ENCODE peak calls at places on chromosomes 7 and 10, in five cellular contexts. J is bronchial epithelial cell, T is globus pallidus, Z is dermis blood vessel endothelial cell, P is NCI-H774. L is an unnamed sample.

GRCh38 chr10:124648738-124649137 is 95.4 kb downstream of the FAM53B start:
- DNase-seq in J (peak), Z (peak), P (peak), T (peak), L (peak)

GRCh38 chr7:73822319-73823173 is 8.2 kb upstream of the CLDN4 start:
- DNase-seq in T (no peak), Z (peak), J (peak), P (no peak), L (no peak)

GRCh38 chr10:11160982-11161554 is 143.4 kb downstream of the CELF2 start:
- DNase-seq in J (no peak), P (no peak), Z (no peak), T (no peak), L (no peak)

GRCh38 chr7:46145412-46145811 is 224.3 kb upstream of the IGFBP3 start:
- DNase-seq in Z (no peak), J (peak), T (no peak), P (no peak), L (peak)

GRCh38 chr7:133978502-133979295 is 148.4 kb upstream of the LRGUK start:
- DNase-seq in T (no peak), Z (peak), P (no peak), J (no peak), L (no peak)

GRCh38 chr10:93775330-93775729 is 17.6 kb downstream of the LGI1 start:
- DNase-seq in J (peak), P (no peak), Z (no peak), T (no peak), L (no peak)

GRCh38 chr7:70952311-70952710 is 179.6 kb upstream of the GALNT17 start:
- DNase-seq in Z (no peak), J (no peak), P (no peak), T (no peak), L (no peak)

GRCh38 chr7:100607111-100607510 is 4.9 kb downstream of the PCOLCE start:
- DNase-seq in Z (no peak), J (peak), T (no peak), P (no peak), L (no peak)

GRCh38 chr7:33156441-33156840 is 27.1 kb downstream of the BBS9 start:
- DNase-seq in T (no peak), P (no peak), Z (no peak), J (no peak), L (no peak)

GRCh38 chr10:104043185-104043830 is 42.4 kb downstream of the COL17A1 start:
- DNase-seq in Z (no peak), J (no peak), T (no peak), P (no peak), L (no peak)

GRCh38 chr7:92797284-92797683 is 39.1 kb downstream of the CDK6 start:
- DNase-seq in P (no peak), J (no peak), Z (no peak), T (no peak), L (no peak)

GRCh38 chr7:135976312-135977019 is 693 bp downstream of the MTPN start:
- DNase-seq in Z (peak), J (peak), P (no peak), T (no peak), L (no peak)

GRCh38 chr10:43404675-43405221 is 4.2 kb downstream of the HNRNPF start:
- DNase-seq in P (no peak), Z (no peak), T (no peak), J (no peak), L (no peak)

GRCh38 chr7:92448185-92448747 is 984 bp downstream of the GATAD1 start:
- DNase-seq in J (peak), P (peak), T (peak), Z (peak), L (peak)

GRCh38 chr10:3814832-3815209 is 29.8 kb upstream of the KLF6 start:
- DNase-seq in T (no peak), P (no peak), Z (no peak), J (no peak), L (no peak)

GRCh38 chr10:114526497-114527238 is 122.4 kb upstream of the AFAP1L2 start:
- DNase-seq in J (peak), T (no peak), P (peak), Z (peak), L (peak)

GRCh38 chr7:151276651-151277590 is 28.4 kb upstream of the SMARCD3 start:
- DNase-seq in P (peak), Z (peak), T (peak), J (peak), L (peak)

GRCh38 chr7:101940830-101941229 is 123.4 kb downstream of the CUX1 start:
- DNase-seq in P (no peak), Z (no peak), J (no peak), T (no peak), L (no peak)

GRCh38 chr7:140541513-140542192 is 62.3 kb upstream of the MKRN1 start:
- DNase-seq in T (no peak), P (no peak), Z (peak), J (peak), L (peak)

GRCh38 chr7:67105382-67105781 is 108.7 kb downstream of the TYW1 start:
- DNase-seq in T (no peak), Z (no peak), J (no peak), P (no peak), L (no peak)

GRCh38 chr7:138602456-138602855 is 98.7 kb downstream of the SVOPL start:
- DNase-seq in P (no peak), T (no peak), Z (no peak), J (no peak), L (no peak)

GRCh38 chr7:90625051-90625450 is 28.9 kb downstream of the CDK14 start:
- DNase-seq in Z (peak), J (peak), T (peak), P (no peak), L (no peak)

GRCh38 chr7:80699030-80699638 is 60.7 kb downstream of the CD36 start:
- DNase-seq in P (peak), Z (peak), T (peak), J (peak), L (peak)

GRCh38 chr10:30915141-30915540 is 116.5 kb downstream of the ZNF438 start:
- DNase-seq in Z (no peak), P (no peak), T (no peak), J (peak), L (peak)